ENCODE peak calls at places on chromosome 1, in five cellular contexts. One of them, this sample, is unnamed.

GRCh38 chr1:177847843-177848242 is 122.0 kb downstream of the SEC16B start:
- DNase-seq in GM12878: no peak
- DNase-seq in K562: no peak
- DNase-seq in H1: no peak
- DNase-seq in SK-N-SH: no peak
- DNase-seq in this sample: no peak

GRCh38 chr1:212670301-212670700 is 29.3 kb downstream of the BATF3 start:
- DNase-seq in K562: no peak
- DNase-seq in SK-N-SH: no peak
- DNase-seq in H1: no peak
- DNase-seq in GM12878: no peak
- DNase-seq in this sample: no peak

GRCh38 chr1:181152892-181153633 is 64.6 kb downstream of the IER5 start:
- DNase-seq in K562: peak; percentile 93
- DNase-seq in H1: no peak
- DNase-seq in SK-N-SH: peak; percentile 68
- DNase-seq in GM12878: no peak
- DNase-seq in this sample: no peak

GRCh38 chr1:19360026-19360813 is 48.1 kb downstream of the SLC66A1 start:
- DNase-seq in K562: no peak
- DNase-seq in SK-N-SH: no peak
- DNase-seq in H1: no peak
- DNase-seq in GM12878: no peak
- DNase-seq in this sample: no peak

GRCh38 chr1:148318900-148319242 is 164.2 kb downstream of the PPIAL4G start:
- DNase-seq in H1: no peak
- DNase-seq in SK-N-SH: no peak
- DNase-seq in K562: no peak
- DNase-seq in GM12878: no peak
- DNase-seq in this sample: no peak

GRCh38 chr1:6185635-6186382 is 5.7 kb upstream of the CHD5 start:
- DNase-seq in GM12878: no peak
- DNase-seq in SK-N-SH: peak; percentile 61
- DNase-seq in H1: no peak
- DNase-seq in K562: peak; percentile 66
- DNase-seq in this sample: peak; percentile 48

GRCh38 chr1:62462370-62462769 is 25.5 kb downstream of the USP1 start:
- DNase-seq in GM12878: no peak
- DNase-seq in SK-N-SH: no peak
- DNase-seq in H1: no peak
- DNase-seq in K562: no peak
- DNase-seq in this sample: no peak

GRCh38 chr1:156502749-156503671 is 2.4 kb upstream of the MEF2D start:
- DNase-seq in K562: no peak
- DNase-seq in GM12878: no peak
- DNase-seq in H1: peak; percentile 75
- DNase-seq in SK-N-SH: no peak
- DNase-seq in this sample: no peak

GRCh38 chr1:181216571-181216994 is 128.1 kb downstream of the IER5 start:
- DNase-seq in K562: no peak
- DNase-seq in GM12878: no peak
- DNase-seq in H1: no peak
- DNase-seq in SK-N-SH: no peak
- DNase-seq in this sample: no peak

GRCh38 chr1:82515650-82516049 is 714.9 kb downstream of the ADGRL2 start:
- DNase-seq in GM12878: no peak
- DNase-seq in SK-N-SH: no peak
- DNase-seq in H1: no peak
- DNase-seq in K562: no peak
- DNase-seq in this sample: peak; percentile 31

GRCh38 chr1:2128189-2128901 is 66.2 kb downstream of the FAAP20 start:
- DNase-seq in K562: no peak
- DNase-seq in SK-N-SH: no peak
- DNase-seq in H1: no peak
- DNase-seq in GM12878: no peak
- DNase-seq in this sample: no peak

GRCh38 chr1:8097077-8097799 is 71.1 kb upstream of the ERRFI1 start:
- DNase-seq in GM12878: peak; percentile 79
- DNase-seq in SK-N-SH: no peak
- DNase-seq in H1: no peak
- DNase-seq in K562: no peak
- DNase-seq in this sample: peak; percentile 74

GRCh38 chr1:50538476-50538875 is 115.2 kb upstream of the DMRTA2 start:
- DNase-seq in K562: no peak
- DNase-seq in H1: no peak
- DNase-seq in SK-N-SH: no peak
- DNase-seq in GM12878: no peak
- DNase-seq in this sample: no peak

GRCh38 chr1:37483785-37484184 is 9.4 kb downstream of the ZC3H12A start:
- DNase-seq in SK-N-SH: no peak
- DNase-seq in K562: no peak
- DNase-seq in H1: no peak
- DNase-seq in GM12878: no peak
- DNase-seq in this sample: no peak

GRCh38 chr1:41383094-41383852 is 22.0 kb downstream of the FOXO6 start:
- DNase-seq in GM12878: no peak
- DNase-seq in K562: no peak
- DNase-seq in SK-N-SH: no peak
- DNase-seq in H1: no peak
- DNase-seq in this sample: no peak

GRCh38 chr1:6523566-6523965 is 30.7 kb downstream of the NOL9 start:
- DNase-seq in K562: peak; percentile 82
- DNase-seq in GM12878: no peak
- DNase-seq in H1: no peak
- DNase-seq in SK-N-SH: peak; percentile 77
- DNase-seq in this sample: peak; percentile 65

GRCh38 chr1:65247419-65248359 is 61.7 kb upstream of the DNAJC6 start:
- DNase-seq in K562: no peak
- DNase-seq in SK-N-SH: peak; percentile 20
- DNase-seq in GM12878: no peak
- DNase-seq in H1: no peak
- DNase-seq in this sample: no peak

GRCh38 chr1:240122639-240123604 is 31.2 kb downstream of the FMN2 start:
- DNase-seq in H1: no peak
- DNase-seq in SK-N-SH: no peak
- DNase-seq in K562: no peak
- DNase-seq in GM12878: no peak
- DNase-seq in this sample: peak; percentile 1

GRCh38 chr1:14281412-14281811 is 317.1 kb upstream of the KAZN start:
- DNase-seq in SK-N-SH: no peak
- DNase-seq in H1: no peak
- DNase-seq in GM12878: no peak
- DNase-seq in K562: no peak
- DNase-seq in this sample: no peak

GRCh38 chr1:158046726-158047510 is 53.5 kb downstream of the KIRREL1 start:
- DNase-seq in K562: no peak
- DNase-seq in SK-N-SH: no peak
- DNase-seq in H1: no peak
- DNase-seq in GM12878: no peak
- DNase-seq in this sample: no peak

GRCh38 chr1:112530832-112531231 is 22.1 kb downstream of the WNT2B start:
- DNase-seq in H1: no peak
- DNase-seq in K562: no peak
- DNase-seq in SK-N-SH: no peak
- DNase-seq in GM12878: no peak
- DNase-seq in this sample: no peak

GRCh38 chr1:113616201-113616600 is 143.1 kb downstream of the PHTF1 start:
- DNase-seq in SK-N-SH: no peak
- DNase-seq in GM12878: no peak
- DNase-seq in H1: no peak
- DNase-seq in K562: no peak
- DNase-seq in this sample: no peak

GRCh38 chr1:155022927-155023236 is 10.7 kb downstream of the DCST2 start:
- DNase-seq in H1: no peak
- DNase-seq in GM12878: no peak
- DNase-seq in SK-N-SH: peak; percentile 57
- DNase-seq in K562: no peak
- DNase-seq in this sample: no peak

GRCh38 chr1:209257021-209257420 is 326.5 kb upstream of the CAMK1G start:
- DNase-seq in SK-N-SH: no peak
- DNase-seq in GM12878: no peak
- DNase-seq in H1: no peak
- DNase-seq in K562: no peak
- DNase-seq in this sample: no peak

GRCh38 chr1:231934797-231935196 is 308.2 kb downstream of the DISC1 start:
- DNase-seq in K562: no peak
- DNase-seq in H1: no peak
- DNase-seq in GM12878: no peak
- DNase-seq in SK-N-SH: no peak
- DNase-seq in this sample: peak; percentile 87

GRCh38 chr1:178109348-178110143 is 15.6 kb downstream of the RASAL2 start:
- DNase-seq in SK-N-SH: no peak
- DNase-seq in K562: no peak
- DNase-seq in GM12878: no peak
- DNase-seq in H1: no peak
- DNase-seq in this sample: no peak

GRCh38 chr1:168114845-168115244 is 21.9 kb downstream of the GPR161 start:
- DNase-seq in SK-N-SH: no peak
- DNase-seq in GM12878: no peak
- DNase-seq in K562: no peak
- DNase-seq in H1: no peak
- DNase-seq in this sample: no peak

GRCh38 chr1:62045579-62045978 is 149.1 kb upstream of the L1TD1 start:
- DNase-seq in GM12878: no peak
- DNase-seq in K562: peak; percentile 16
- DNase-seq in SK-N-SH: peak; percentile 16
- DNase-seq in H1: no peak
- DNase-seq in this sample: no peak

GRCh38 chr1:41754540-41754939 is 164.2 kb downstream of the HIVEP3 start:
- DNase-seq in SK-N-SH: no peak
- DNase-seq in H1: no peak
- DNase-seq in GM12878: no peak
- DNase-seq in K562: no peak
- DNase-seq in this sample: no peak

GRCh38 chr1:169106921-169107672 is 607 bp downstream of the ATP1B1 start:
- DNase-seq in H1: peak; percentile 54
- DNase-seq in GM12878: no peak
- DNase-seq in SK-N-SH: peak; percentile 59
- DNase-seq in K562: peak; percentile 36
- DNase-seq in this sample: no peak

GRCh38 chr1:38941527-38942019 is at the start of gene RHBDL2:
- DNase-seq in H1: peak; percentile 60
- DNase-seq in GM12878: no peak
- DNase-seq in K562: no peak
- DNase-seq in SK-N-SH: peak; percentile 7
- DNase-seq in this sample: no peak

GRCh38 chr1:43977376-43978263 is 1.4 kb upstream of the B4GALT2 start:
- DNase-seq in GM12878: no peak
- DNase-seq in K562: no peak
- DNase-seq in H1: no peak
- DNase-seq in SK-N-SH: no peak
- DNase-seq in this sample: no peak

GRCh38 chr1:43979261-43979527 is 184 bp downstream of the B4GALT2 start:
- DNase-seq in GM12878: no peak
- DNase-seq in K562: no peak
- DNase-seq in SK-N-SH: no peak
- DNase-seq in H1: no peak
- DNase-seq in this sample: no peak

GRCh38 chr1:43978264-43978550 is 803 bp upstream of the B4GALT2 start:
- DNase-seq in K562: no peak
- DNase-seq in GM12878: no peak
- DNase-seq in H1: no peak
- DNase-seq in SK-N-SH: no peak
- DNase-seq in this sample: peak; percentile 56

GRCh38 chr1:43979528-43980254 is 681 bp downstream of the B4GALT2 start:
- DNase-seq in GM12878: no peak
- DNase-seq in H1: peak; percentile 73
- DNase-seq in K562: peak; percentile 87
- DNase-seq in SK-N-SH: peak; percentile 89
- DNase-seq in this sample: peak; percentile 37

GRCh38 chr1:43978551-43979260 is at the start of gene B4GALT2:
- DNase-seq in GM12878: no peak
- DNase-seq in SK-N-SH: peak; percentile 94
- DNase-seq in K562: peak; percentile 90
- DNase-seq in H1: peak; percentile 75
- DNase-seq in this sample: peak; percentile 50
- TF ChIP-seq CHD2 in GM12878: peak; percentile 15
- TF ChIP-seq CHD2 in SK-N-SH: no peak
- TF ChIP-seq CHD2 in K562: no peak
- TF ChIP-seq CHD2 in H1: no peak
- TF ChIP-seq CHD2 in this sample: no peak

GRCh38 chr1:26786437-26787380 is 1.0 kb upstream of the PIGV start:
- DNase-seq in SK-N-SH: peak; percentile 77
- DNase-seq in K562: peak; percentile 74
- DNase-seq in GM12878: no peak
- DNase-seq in H1: peak; percentile 63
- DNase-seq in this sample: peak; percentile 71

GRCh38 chr1:26784886-26785285 is 2.9 kb upstream of the PIGV start:
- DNase-seq in K562: no peak
- DNase-seq in H1: no peak
- DNase-seq in GM12878: no peak
- DNase-seq in SK-N-SH: no peak
- DNase-seq in this sample: no peak

GRCh38 chr1:26787381-26787705 is 407 bp upstream of the PIGV start:
- DNase-seq in H1: no peak
- DNase-seq in GM12878: peak; percentile 80
- DNase-seq in SK-N-SH: no peak
- DNase-seq in K562: peak; percentile 51
- DNase-seq in this sample: no peak

GRCh38 chr1:26784023-26784871 is 3.5 kb upstream of the PIGV start:
- DNase-seq in GM12878: no peak
- DNase-seq in H1: no peak
- DNase-seq in SK-N-SH: no peak
- DNase-seq in K562: peak; percentile 97
- DNase-seq in this sample: peak; percentile 99

GRCh38 chr1:26785611-26786436 is 1.9 kb upstream of the PIGV start:
- DNase-seq in K562: no peak
- DNase-seq in GM12878: no peak
- DNase-seq in SK-N-SH: no peak
- DNase-seq in H1: no peak
- DNase-seq in this sample: no peak
- TF ChIP-seq TAF1 in K562: no peak
- TF ChIP-seq TAF1 in GM12878: no peak
- TF ChIP-seq TAF1 in SK-N-SH: no peak
- TF ChIP-seq TAF1 in H1: no peak
- TF ChIP-seq TAF1 in this sample: no peak

GRCh38 chr1:206000641-206001339 is 2.4 kb downstream of the RAB7B start:
- DNase-seq in GM12878: no peak
- DNase-seq in H1: no peak
- DNase-seq in SK-N-SH: no peak
- DNase-seq in K562: no peak
- DNase-seq in this sample: no peak
- TF ChIP-seq CHD2 in GM12878: no peak
- TF ChIP-seq CHD2 in H1: no peak
- TF ChIP-seq CHD2 in SK-N-SH: no peak
- TF ChIP-seq CHD2 in K562: no peak
- TF ChIP-seq CHD2 in this sample: no peak

GRCh38 chr1:78490861-78491310 is at the start of gene PTGFR:
- DNase-seq in GM12878: no peak
- DNase-seq in SK-N-SH: peak; percentile 73
- DNase-seq in K562: no peak
- DNase-seq in H1: peak; percentile 74
- DNase-seq in this sample: no peak
- TF ChIP-seq TAF1 in GM12878: no peak
- TF ChIP-seq TAF1 in SK-N-SH: no peak
- TF ChIP-seq TAF1 in K562: no peak
- TF ChIP-seq TAF1 in H1: no peak
- TF ChIP-seq TAF1 in this sample: no peak

GRCh38 chr1:204335533-204335932 is 24.2 kb downstream of the PLEKHA6 start:
- DNase-seq in K562: no peak
- DNase-seq in SK-N-SH: peak; percentile 68
- DNase-seq in GM12878: no peak
- DNase-seq in H1: no peak
- DNase-seq in this sample: no peak
- TF ChIP-seq CHD2 in K562: no peak
- TF ChIP-seq CHD2 in SK-N-SH: no peak
- TF ChIP-seq CHD2 in GM12878: no peak
- TF ChIP-seq CHD2 in H1: no peak
- TF ChIP-seq CHD2 in this sample: no peak